ENCODE peak calls at places on chromosomes 4 and X, in ten cellular contexts. Y, T, X, F, Q, A, H, N, J and B are unnamed samples.

GRCh38 chr4:158170691-158171455 is 2.0 kb downstream of the GASK1B start:
- DNase-seq in Y (peak), T (no peak), X (no peak), F (no peak), Q (peak), A (peak), H (no peak), N (no peak), J (no peak), B (no peak)

GRCh38 chr4:123120473-123120872 is 198.1 kb upstream of the NUDT6 start:
- DNase-seq in Y (no peak), T (peak), X (no peak), F (no peak), Q (peak), A (no peak), H (no peak), N (no peak), J (no peak), B (peak)

GRCh38 chrX:148035371-148035770 is 54.2 kb downstream of the FMR1NB start:
- DNase-seq in Y (no peak), T (no peak), X (no peak), F (no peak), Q (no peak), A (no peak), H (no peak), N (no peak), J (no peak), B (no peak)

GRCh38 chr4:83358410-83358809 is 23.8 kb upstream of the HPSE start:
- DNase-seq in Y (no peak), T (peak), X (no peak), F (no peak), Q (peak), A (no peak), H (no peak), N (no peak), J (no peak), B (peak)

GRCh38 chrX:135528756-135529155 is 8.3 kb downstream of the INTS6L start:
- DNase-seq in Y (no peak), T (no peak), X (no peak), F (no peak), Q (no peak), A (no peak), H (no peak), N (no peak), J (no peak), B (no peak)

GRCh38 chr4:83993774-83994173 is 457.9 kb downstream of the GPAT3 start:
- DNase-seq in Y (no peak), T (no peak), X (no peak), F (no peak), Q (no peak), A (no peak), H (no peak), N (no peak), J (no peak), B (no peak)

GRCh38 chr4:184362338-184362737 is 112.0 kb downstream of the IRF2 start:
- DNase-seq in Y (no peak), T (no peak), X (no peak), F (no peak), Q (no peak), A (no peak), H (no peak), N (no peak), J (no peak), B (no peak)

GRCh38 chrX:120207009-120207610 is 43.5 kb upstream of the ZBTB33 start:
- DNase-seq in Y (no peak), T (no peak), X (no peak), F (no peak), Q (no peak), A (no peak), H (peak), N (no peak), J (no peak), B (no peak)

GRCh38 chr4:58602022-58602421 is 1491.8 kb upstream of the IGFBP7 start:
- DNase-seq in Y (no peak), T (no peak), X (no peak), F (no peak), Q (no peak), A (no peak), H (no peak), N (no peak), J (no peak), B (no peak)

GRCh38 chr4:71236226-71236625 is 102.6 kb upstream of the SLC4A4 start:
- DNase-seq in Y (no peak), T (no peak), X (no peak), F (no peak), Q (no peak), A (no peak), H (no peak), N (no peak), J (no peak), B (no peak)

GRCh38 chr4:110793381-110793801 is 170.5 kb upstream of the PITX2 start:
- DNase-seq in Y (no peak), T (peak), X (no peak), F (no peak), Q (peak), A (no peak), H (no peak), N (no peak), J (no peak), B (peak)

GRCh38 chr4:111952708-111953107 is 192.5 kb upstream of the FAM241A start:
- DNase-seq in Y (no peak), T (no peak), X (no peak), F (no peak), Q (peak), A (no peak), H (no peak), N (no peak), J (no peak), B (no peak)